ENCODE peak calls at places on chromosome 14, in six cellular contexts. G, Y, I, J, D and W are unnamed samples.

GRCh38 chr14:99203801-99204200 is 68.2 kb downstream of the BCL11B start:
- DNase-seq in G (no peak), Y (no peak), I (no peak), J (no peak), D (no peak), W (no peak)

GRCh38 chr14:96804821-96805374 is 7.7 kb downstream of the VRK1 start:
- DNase-seq in G (no peak), Y (no peak), I (no peak), J (no peak), D (no peak), W (no peak)

GRCh38 chr14:104644656-104645055 is 40.1 kb upstream of the TMEM179 start:
- DNase-seq in G (no peak), Y (no peak), I (no peak), J (no peak), D (no peak), W (no peak)

GRCh38 chr14:80621701-80622100 is 319.8 kb downstream of the CEP128 start:
- DNase-seq in G (no peak), Y (no peak), I (no peak), J (no peak), D (no peak), W (no peak)

GRCh38 chr14:68140111-68140741 is 320.6 kb downstream of the RAD51B start:
- DNase-seq in G (no peak), Y (no peak), I (peak; percentile 59), J (peak; percentile 84), D (no peak), W (peak; percentile 78)

GRCh38 chr14:91374897-91375747 is 42.5 kb downstream of the CCDC88C start:
- DNase-seq in G (no peak), Y (no peak), I (no peak), J (no peak), D (peak; percentile 72), W (no peak)

GRCh38 chr14:81401420-81402122 is 1.4 kb upstream of the STON2 start:
- DNase-seq in G (no peak), Y (no peak), I (no peak), J (no peak), D (no peak), W (no peak)

GRCh38 chr14:75717729-75718128 is 56.7 kb downstream of the TTLL5 start:
- DNase-seq in G (no peak), Y (peak; percentile 75), I (no peak), J (no peak), D (no peak), W (no peak)

GRCh38 chr14:55580401-55581010 is 499 bp downstream of the KTN1 start:
- DNase-seq in G (peak; percentile 74), Y (peak; percentile 55), I (peak; percentile 47), J (peak; percentile 52), D (peak; percentile 75), W (peak; percentile 27)

GRCh38 chr14:59360923-59361794 is 104.0 kb downstream of the GPR135 start:
- DNase-seq in G (peak; percentile 74), Y (peak; percentile 61), I (peak; percentile 67), J (peak; percentile 57), D (peak; percentile 47), W (peak; percentile 90)

GRCh38 chr14:91331761-91332447 is 85.7 kb downstream of the CCDC88C start:
- DNase-seq in G (no peak), Y (peak; percentile 75), I (peak; percentile 41), J (peak; percentile 36), D (no peak), W (peak; percentile 82)

GRCh38 chr14:72699852-72700257 is 194.0 kb downstream of the DPF3 start:
- DNase-seq in G (no peak), Y (no peak), I (no peak), J (no peak), D (no peak), W (no peak)

GRCh38 chr14:104574536-104574935 is 5.0 kb upstream of the C14orf180 start:
- DNase-seq in G (no peak), Y (no peak), I (no peak), J (no peak), D (no peak), W (no peak)

GRCh38 chr14:59890676-59891075 is 20.1 kb upstream of the RTN1 start:
- DNase-seq in G (no peak), Y (no peak), I (no peak), J (no peak), D (no peak), W (no peak)

GRCh38 chr14:69400154-69400553 is 1.7 kb downstream of the SLC39A9 start:
- DNase-seq in G (no peak), Y (no peak), I (no peak), J (no peak), D (no peak), W (no peak)

GRCh38 chr14:53517276-53517960 is 364.3 kb upstream of the DDHD1 start:
- DNase-seq in G (no peak), Y (no peak), I (no peak), J (no peak), D (no peak), W (no peak)

GRCh38 chr14:59450716-59451115 is 14.5 kb downstream of the GPR135 start:
- DNase-seq in G (no peak), Y (no peak), I (no peak), J (no peak), D (no peak), W (no peak)

GRCh38 chr14:23568600-23569310 is 1.2 kb upstream of the AP1G2 start:
- DNase-seq in G (no peak), Y (no peak), I (no peak), J (no peak), D (peak; percentile 52), W (no peak)

GRCh38 chr14:88935083-88935482 is 110.6 kb downstream of the TTC8 start:
- DNase-seq in G (no peak), Y (no peak), I (no peak), J (no peak), D (no peak), W (no peak)

GRCh38 chr14:90288646-90289355 is 32.4 kb downstream of the PSMC1 start:
- DNase-seq in G (no peak), Y (peak; percentile 76), I (no peak), J (no peak), D (no peak), W (peak; percentile 34)

GRCh38 chr14:96156804-96157760 is 47.6 kb upstream of the BDKRB2 start:
- DNase-seq in G (no peak), Y (no peak), I (no peak), J (no peak), D (no peak), W (peak; percentile 34)

GRCh38 chr14:20112321-20112720 is 1.8 kb downstream of the OR4K17 start:
- DNase-seq in G (no peak), Y (no peak), I (no peak), J (no peak), D (no peak), W (no peak)

GRCh38 chr14:20118795-20119194 is 8.3 kb downstream of the OR4K17 start:
- DNase-seq in G (no peak), Y (no peak), I (no peak), J (no peak), D (peak; percentile 25), W (no peak)

DNA sequence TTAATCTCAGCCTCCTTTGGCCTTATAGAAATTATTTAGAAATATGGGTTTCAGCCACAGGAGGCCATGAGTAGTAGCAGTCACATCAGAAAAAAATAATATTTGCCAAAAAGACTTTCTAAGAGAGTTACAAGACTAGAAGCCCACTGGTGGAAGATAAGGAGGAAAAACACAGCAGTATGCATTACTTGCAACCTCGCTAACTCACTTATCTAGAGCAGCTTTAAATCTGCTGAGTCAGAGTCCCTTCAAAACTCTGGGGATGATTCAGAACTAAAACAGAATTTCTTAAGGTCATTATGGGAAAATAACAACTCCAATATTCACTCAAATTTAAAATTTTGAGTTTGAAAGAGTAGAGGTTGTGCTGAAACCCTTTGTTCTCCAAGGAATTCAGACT is 6.2 kb downstream of the OR4K17 start:
- DNase-seq in G (no peak), Y (no peak), I (no peak), J (no peak), D (no peak), W (no peak)
- H3K9me3 ChIP-seq in G (peaks cover 37% of the 10 kb centered on the region), Y (no peaks in the 10 kb centered on the region), I (no peaks in the 10 kb centered on the region), J (no peaks in the 10 kb centered on the region), D (no peaks in the 10 kb centered on the region), W (peaks cover 2% of the 10 kb centered on the region)

DNA sequence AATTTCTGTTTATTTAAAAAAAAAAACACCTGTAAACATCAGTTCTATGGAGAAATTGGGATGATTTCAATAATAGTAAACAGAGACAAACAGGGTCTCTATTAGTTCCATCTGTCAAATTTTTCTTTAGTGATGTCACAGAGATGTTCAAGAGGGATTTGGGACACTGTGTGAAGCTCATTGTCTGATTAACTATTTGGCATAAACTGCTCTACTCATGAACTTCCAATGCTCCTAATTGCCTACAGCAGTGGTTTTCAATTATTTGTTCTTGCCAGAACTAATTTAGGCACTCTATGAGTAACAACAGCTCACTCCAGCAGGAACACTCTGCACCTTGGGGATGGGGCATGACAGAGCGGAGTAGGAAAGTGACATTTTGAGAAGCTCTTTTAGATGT is 250.1 kb upstream of the PRKD1 start:
- DNase-seq in G (no peak), Y (no peak), I (no peak), J (no peak), D (no peak), W (no peak)
- H3K4me1 ChIP-seq in G (no peaks in the 10 kb centered on the region), Y (no peaks in the 10 kb centered on the region), I (no peaks in the 10 kb centered on the region), J (no peaks in the 10 kb centered on the region), D (no peaks in the 10 kb centered on the region), W (no peaks in the 10 kb centered on the region)

GRCh38 chr14:44898547-44898946 is 63.2 kb downstream of the KLHL28 start:
- DNase-seq in G (no peak), Y (no peak), I (no peak), J (no peak), D (no peak), W (peak; percentile 8)

GRCh38 chr14:44897041-44897843 is 64.5 kb downstream of the KLHL28 start:
- DNase-seq in G (peak; percentile 99), Y (peak; percentile 99), I (peak; percentile 99), J (peak; percentile 99), D (peak; percentile 98), W (peak; percentile 98)

GRCh38 chr14:44895716-44896115 is 66.0 kb downstream of the KLHL28 start:
- DNase-seq in G (no peak), Y (no peak), I (no peak), J (no peak), D (no peak), W (no peak)

GRCh38 chr14:44897844-44898151 is 63.9 kb downstream of the KLHL28 start:
- DNase-seq in G (no peak), Y (no peak), I (no peak), J (no peak), D (no peak), W (no peak)

DNA sequence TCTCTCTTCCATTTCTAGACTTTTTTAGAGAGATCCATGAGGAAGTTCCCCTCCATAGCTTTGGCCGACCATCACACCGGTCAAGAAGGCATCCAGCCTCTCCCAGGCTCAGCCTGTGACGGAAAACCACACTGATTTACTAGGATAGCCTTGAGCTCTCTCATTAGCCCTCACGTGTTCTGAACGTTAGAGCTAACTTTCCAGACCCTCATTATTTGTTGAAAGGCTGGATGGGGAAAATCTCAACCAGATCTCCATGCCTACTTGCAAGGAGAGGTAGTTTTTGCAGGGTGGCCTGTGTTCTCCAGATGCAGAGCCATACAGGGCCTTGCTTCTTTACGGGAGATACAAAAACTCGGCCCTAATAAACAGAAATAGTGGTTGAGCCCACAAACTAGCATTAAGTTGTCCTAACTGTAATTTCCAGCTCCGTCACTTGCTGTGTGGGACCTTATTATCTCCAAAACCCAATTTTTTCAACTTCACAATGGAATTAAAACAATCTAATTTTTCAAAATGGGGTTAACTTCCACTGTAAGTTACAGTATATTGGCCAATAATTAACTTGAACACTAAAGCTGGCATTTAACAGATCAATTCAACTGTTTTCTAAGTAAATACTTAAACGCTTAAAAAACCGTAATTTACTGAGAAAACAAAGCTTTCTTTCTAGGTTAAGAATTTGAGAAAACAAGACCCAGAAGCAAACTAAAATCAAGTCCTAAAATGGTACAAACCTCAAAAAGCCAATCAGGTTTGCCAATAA is 65.3 kb downstream of the KLHL28 start:
- DNase-seq in G (no peak), Y (no peak), I (no peak), J (no peak), D (no peak), W (no peak)
- H3K4me3 ChIP-seq in G (peak overlapping the region; percentile 69), Y (peak overlapping the region; percentile 43), I (no peak overlapping the region), J (no peak overlapping the region), D (peak overlapping the region; percentile 87), W (no peak overlapping the region)

GRCh38 chr14:105897725-105898113 is 371.3 kb downstream of the TMEM121 start:
- DNase-seq in G (no peak), Y (no peak), I (no peak), J (no peak), D (no peak), W (no peak)
- H3K9me3 ChIP-seq in G (no peaks in the 10 kb centered on the region), Y (no peaks in the 10 kb centered on the region), I (no peaks in the 10 kb centered on the region), J (no peaks in the 10 kb centered on the region), D (no peaks in the 10 kb centered on the region), W (no peaks in the 10 kb centered on the region)